ENCODE peak calls at places on chromosomes 6 and 20, in ten cellular contexts. One of them, this sample, is unnamed.
A peak's percentile ranks its signal among the peaks of the same experiment; 100 is the strongest.

GRCh38 chr6:72410769-72411168 is 211.1 kb upstream of the KCNQ5 start:
- DNase-seq in HepG2: no peak
- DNase-seq in neural crest cell: no peak
- DNase-seq in NCI-H446 treated with DMSO at 0.1 percent for 48 hours: no peak
- DNase-seq in HFFc6: no peak
- DNase-seq in cardiac muscle cell: no peak
- DNase-seq in GOT3: no peak
- DNase-seq in left cardiac atrium: no peak
- DNase-seq in ecto neural progenitor cell: no peak
- DNase-seq in hypothalamus: no peak
- DNase-seq in this sample: no peak

GRCh38 chr20:61120595-61121515 is 131.2 kb upstream of the CDH4 start:
- DNase-seq in HepG2: peak; percentile 67
- DNase-seq in neural crest cell: peak; percentile 49
- DNase-seq in NCI-H446 treated with DMSO at 0.1 percent for 48 hours: no peak
- DNase-seq in HFFc6: peak; percentile 62
- DNase-seq in cardiac muscle cell: peak; percentile 68
- DNase-seq in GOT3: no peak
- DNase-seq in left cardiac atrium: no peak
- DNase-seq in ecto neural progenitor cell: peak; percentile 74
- DNase-seq in hypothalamus: no peak
- DNase-seq in this sample: no peak

GRCh38 chr6:116022841-116023380 is 37.8 kb downstream of the FRK start:
- DNase-seq in HepG2: no peak
- DNase-seq in neural crest cell: no peak
- DNase-seq in NCI-H446 treated with DMSO at 0.1 percent for 48 hours: no peak
- DNase-seq in HFFc6: no peak
- DNase-seq in cardiac muscle cell: no peak
- DNase-seq in GOT3: no peak
- DNase-seq in left cardiac atrium: no peak
- DNase-seq in ecto neural progenitor cell: no peak
- DNase-seq in hypothalamus: no peak
- DNase-seq in this sample: no peak

GRCh38 chr6:75349262-75349984 is 64.8 kb upstream of the TMEM30A start:
- DNase-seq in HepG2: no peak
- DNase-seq in neural crest cell: peak; percentile 40
- DNase-seq in NCI-H446 treated with DMSO at 0.1 percent for 48 hours: no peak
- DNase-seq in HFFc6: peak; percentile 13
- DNase-seq in cardiac muscle cell: peak; percentile 86
- DNase-seq in GOT3: no peak
- DNase-seq in left cardiac atrium: no peak
- DNase-seq in ecto neural progenitor cell: peak; percentile 92
- DNase-seq in hypothalamus: peak; percentile 8
- DNase-seq in this sample: no peak

GRCh38 chr6:155248021-155249001 is 15.5 kb upstream of the CLDN20 start:
- DNase-seq in HepG2: peak; percentile 43
- DNase-seq in neural crest cell: peak; percentile 40
- DNase-seq in NCI-H446 treated with DMSO at 0.1 percent for 48 hours: no peak
- DNase-seq in HFFc6: peak; percentile 82
- DNase-seq in cardiac muscle cell: peak; percentile 43
- DNase-seq in GOT3: no peak
- DNase-seq in left cardiac atrium: peak; percentile 40
- DNase-seq in ecto neural progenitor cell: peak; percentile 58
- DNase-seq in hypothalamus: peak; percentile 42
- DNase-seq in this sample: no peak

GRCh38 chr20:50588034-50588736 is 78.0 kb downstream of the PTPN1 start:
- DNase-seq in HepG2: peak; percentile 67
- DNase-seq in neural crest cell: peak; percentile 68
- DNase-seq in NCI-H446 treated with DMSO at 0.1 percent for 48 hours: no peak
- DNase-seq in HFFc6: peak; percentile 63
- DNase-seq in cardiac muscle cell: peak; percentile 70
- DNase-seq in GOT3: no peak
- DNase-seq in left cardiac atrium: peak; percentile 71
- DNase-seq in ecto neural progenitor cell: peak; percentile 79
- DNase-seq in hypothalamus: peak; percentile 48
- DNase-seq in this sample: no peak

GRCh38 chr6:105474234-105474633 is 71.4 kb upstream of the PREP start:
- DNase-seq in HepG2: no peak
- DNase-seq in neural crest cell: no peak
- DNase-seq in NCI-H446 treated with DMSO at 0.1 percent for 48 hours: no peak
- DNase-seq in HFFc6: no peak
- DNase-seq in cardiac muscle cell: no peak
- DNase-seq in GOT3: no peak
- DNase-seq in left cardiac atrium: no peak
- DNase-seq in ecto neural progenitor cell: no peak
- DNase-seq in hypothalamus: no peak
- DNase-seq in this sample: no peak

GRCh38 chr20:48901326-48901725 is 20.2 kb upstream of the ARFGEF2 start:
- DNase-seq in HepG2: no peak
- DNase-seq in neural crest cell: no peak
- DNase-seq in NCI-H446 treated with DMSO at 0.1 percent for 48 hours: no peak
- DNase-seq in HFFc6: no peak
- DNase-seq in cardiac muscle cell: no peak
- DNase-seq in GOT3: no peak
- DNase-seq in left cardiac atrium: no peak
- DNase-seq in ecto neural progenitor cell: no peak
- DNase-seq in hypothalamus: no peak
- DNase-seq in this sample: no peak

GRCh38 chr6:42452171-42453026 is 673 bp upstream of the TRERF1 start:
- DNase-seq in HepG2: no peak
- DNase-seq in neural crest cell: peak; percentile 65
- DNase-seq in NCI-H446 treated with DMSO at 0.1 percent for 48 hours: peak; percentile 67
- DNase-seq in HFFc6: peak; percentile 54
- DNase-seq in cardiac muscle cell: peak; percentile 89
- DNase-seq in GOT3: no peak
- DNase-seq in left cardiac atrium: peak; percentile 63
- DNase-seq in ecto neural progenitor cell: peak; percentile 90
- DNase-seq in hypothalamus: peak; percentile 51
- DNase-seq in this sample: no peak

GRCh38 chr6:160767019-160767646 is 65.1 kb downstream of the PLG start:
- DNase-seq in HepG2: peak; percentile 39
- DNase-seq in neural crest cell: peak; percentile 76
- DNase-seq in NCI-H446 treated with DMSO at 0.1 percent for 48 hours: peak; percentile 22
- DNase-seq in HFFc6: no peak
- DNase-seq in cardiac muscle cell: peak; percentile 84
- DNase-seq in GOT3: peak; percentile 17
- DNase-seq in left cardiac atrium: peak; percentile 68
- DNase-seq in ecto neural progenitor cell: peak; percentile 86
- DNase-seq in hypothalamus: peak; percentile 62
- DNase-seq in this sample: no peak

GRCh38 chr6:4774715-4775590 is 1.3 kb upstream of the CDYL start:
- DNase-seq in HepG2: no peak
- DNase-seq in neural crest cell: peak; percentile 20
- DNase-seq in NCI-H446 treated with DMSO at 0.1 percent for 48 hours: no peak
- DNase-seq in HFFc6: peak; percentile 10
- DNase-seq in cardiac muscle cell: peak; percentile 59
- DNase-seq in GOT3: no peak
- DNase-seq in left cardiac atrium: peak; percentile 36
- DNase-seq in ecto neural progenitor cell: peak; percentile 72
- DNase-seq in hypothalamus: no peak
- DNase-seq in this sample: no peak